ENCODE peak calls at places on chromosomes 13 and 19, in six cellular contexts. I is IMR-90, X is mesendoderm, C is neuronal stem cell, N is H9, R is H1. E is an unnamed sample.

GRCh38 chr19:14090509-14091085 is at the start of gene SAMD1:
- DNase-seq in N (peak), R (peak), I (peak), X (peak), C (peak), E (no peak)

GRCh38 chr19:49339364-49340068 is 4.3 kb downstream of the CD37 start:
- DNase-seq in X (peak), N (peak), C (peak), I (peak), R (peak), E (peak)

GRCh38 chr13:40613192-40613818 is 53.1 kb downstream of the FOXO1 start:
- DNase-seq in N (no peak), X (no peak), I (no peak), C (no peak), R (no peak), E (no peak)

GRCh38 chr13:99659234-99659633 is 158.0 kb downstream of the TM9SF2 start:
- DNase-seq in X (peak), R (no peak), C (no peak), N (no peak), I (no peak), E (no peak)

GRCh38 chr19:19171821-19172532 is 1.9 kb upstream of the MEF2B start:
- DNase-seq in C (no peak), I (peak), X (no peak), N (no peak), R (no peak), E (no peak)

GRCh38 chr19:18519962-18520847 is 1.7 kb downstream of the ELL start:
- DNase-seq in X (peak), R (peak), C (peak), I (peak), N (peak), E (peak)

GRCh38 chr19:8395621-8396082 is 5.5 kb downstream of the RAB11B start:
- DNase-seq in N (peak), C (no peak), R (no peak), I (no peak), X (no peak), E (no peak)

GRCh38 chr13:99051768-99052455 is 74.0 kb upstream of the DOCK9 start:
- DNase-seq in N (no peak), R (no peak), C (no peak), X (no peak), I (no peak), E (no peak)

GRCh38 chr13:66329988-66330429 is 900.1 kb downstream of the PCDH9 start:
- DNase-seq in N (no peak), X (no peak), I (peak), C (no peak), R (no peak), E (no peak)

GRCh38 chr13:89650226-89650625 is 1697.3 kb upstream of the MIR17HG start:
- DNase-seq in X (peak), I (no peak), N (no peak), C (no peak), R (no peak), E (no peak)

GRCh38 chr13:94236876-94237275 is 242.6 kb downstream of the DCT start:
- DNase-seq in C (no peak), X (no peak), R (no peak), I (no peak), N (no peak), E (no peak)

GRCh38 chr13:62278271-62278670 is 862.6 kb upstream of the PCDH20 start:
- DNase-seq in X (no peak), N (no peak), R (no peak), C (no peak), I (no peak), E (no peak)

GRCh38 chr19:30784850-30785459 is 412.8 kb downstream of the ZNF536 start:
- DNase-seq in C (peak), I (peak), X (peak), N (peak), R (peak), E (peak)

GRCh38 chr19:31289976-31290375 is 59.3 kb downstream of the TSHZ3 start:
- DNase-seq in C (no peak), I (no peak), N (no peak), X (no peak), R (no peak), E (no peak)

GRCh38 chr19:46289724-46290619 is 6.9 kb upstream of the HIF3A start:
- DNase-seq in R (no peak), N (no peak), X (no peak), C (no peak), I (no peak), E (no peak)
- H3K18ac ChIP-seq in R (no peak), N (peak), X (no peak), C (peak), I (no peak), E (no peak)

DNA sequence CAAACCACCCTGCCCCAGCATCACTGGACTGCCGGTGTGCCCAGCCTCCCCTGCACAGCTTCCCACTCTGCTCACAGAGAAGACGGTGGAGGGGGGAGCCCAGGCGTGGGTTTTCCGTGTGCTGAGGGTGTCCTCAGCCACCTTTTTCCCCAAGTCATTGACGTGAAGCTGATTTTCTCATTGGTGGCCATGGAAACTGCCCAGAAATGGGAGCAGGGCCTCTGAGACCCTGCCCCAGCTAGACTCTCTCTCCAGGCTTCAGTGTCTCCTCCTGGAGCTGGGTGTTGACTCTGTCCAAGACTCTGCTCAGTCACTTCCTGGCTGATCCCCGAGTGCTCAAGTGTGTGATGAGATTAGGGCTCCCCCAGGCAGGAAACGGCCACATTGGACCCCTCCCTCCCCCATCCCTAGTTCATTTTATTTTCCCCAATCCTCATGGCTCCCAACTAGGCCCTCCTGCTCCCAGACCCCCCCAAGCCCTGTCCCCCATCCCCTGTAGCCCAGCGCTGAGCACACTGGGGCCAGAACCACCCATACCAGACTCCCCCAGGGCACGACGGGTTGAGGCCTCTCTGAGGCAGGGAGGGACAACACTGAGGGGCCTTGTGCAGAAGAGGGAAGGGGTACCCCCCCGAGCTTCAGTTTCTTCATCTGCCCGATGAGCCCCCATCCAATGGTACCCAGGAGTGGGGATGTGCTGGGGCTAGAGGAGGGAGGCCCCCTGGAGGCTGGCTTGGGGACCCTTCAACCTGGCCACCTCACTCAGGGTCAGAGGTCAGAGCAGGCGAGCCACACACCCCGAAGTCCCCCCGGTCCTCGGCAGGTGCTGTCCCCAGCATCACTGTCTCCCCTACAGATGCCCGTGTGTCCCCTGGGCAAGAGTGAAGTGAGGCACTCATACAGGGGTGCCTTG is 1.2 kb upstream of the F2RL3 start:
- DNase-seq in C (no peak), X (no peak), I (no peak), R (no peak), N (no peak), E (no peak)
- H3K18ac ChIP-seq in C (peak), X (no peak), I (no peak), R (no peak), N (no peak), E (no peak)

GRCh38 chr13:29435125-29435911 is 160.2 kb downstream of the SLC7A1 start:
- DNase-seq in C (no peak), X (no peak), R (no peak), N (no peak), I (peak), E (no peak)
- H3K18ac ChIP-seq in C (no peak), X (no peak), R (no peak), N (no peak), I (peak), E (peak)

GRCh38 chr19:15717781-15718180 is 10.0 kb upstream of the OR10H2 start:
- DNase-seq in R (no peak), I (no peak), C (no peak), X (no peak), N (no peak), E (no peak)
- H3K18ac ChIP-seq in R (no peak), I (no peak), C (no peak), X (no peak), N (no peak), E (no peak)

DNA sequence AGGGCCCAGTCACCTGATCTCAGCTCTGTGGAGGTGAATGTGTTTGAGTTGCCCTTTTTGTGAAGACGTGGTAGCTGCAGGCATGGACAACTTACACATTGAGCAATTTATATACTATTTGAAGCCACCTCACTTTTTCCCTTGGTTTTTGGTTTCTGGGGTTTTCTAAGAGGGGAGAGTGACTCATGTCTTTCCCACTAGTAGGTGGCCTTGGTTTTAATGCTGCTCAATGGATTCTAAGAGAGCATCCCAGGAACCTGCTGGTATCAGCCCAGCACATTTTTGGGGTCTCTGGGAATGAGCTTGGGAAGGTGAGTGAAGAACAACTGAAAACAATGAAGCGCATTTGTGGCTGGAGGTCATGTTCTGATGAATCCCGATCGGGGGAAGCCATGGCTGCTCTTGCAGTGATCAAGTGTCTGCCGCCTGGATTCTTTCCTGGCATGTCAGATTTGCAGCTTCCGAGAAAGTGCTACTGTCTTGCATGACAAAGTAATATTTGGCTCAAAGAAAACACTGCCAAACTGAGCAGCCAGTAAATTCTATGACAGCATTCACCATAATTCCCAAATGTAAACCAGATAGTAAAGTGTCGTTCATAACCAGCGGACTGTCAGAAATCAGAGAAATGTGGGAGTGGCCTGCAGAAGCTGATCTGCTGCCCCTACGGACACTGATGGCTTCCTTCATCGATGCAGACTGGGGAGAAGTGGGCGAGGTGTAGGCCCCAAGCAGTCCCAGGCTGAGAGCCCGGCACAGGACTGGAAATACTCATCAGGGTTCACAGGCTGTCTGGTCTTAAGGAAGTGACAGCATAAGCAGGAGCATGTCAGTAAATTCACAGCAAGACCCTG is 98.7 kb downstream of the COL4A2 start:
- DNase-seq in N (no peak), I (peak), R (no peak), C (no peak), X (no peak), E (peak)
- H3K18ac ChIP-seq in N (no peak), I (peak), R (peak), C (peak), X (no peak), E (peak)

GRCh38 chr13:77113496-77113895 is 86.5 kb upstream of the FBXL3 start:
- DNase-seq in I (no peak), R (no peak), N (no peak), C (no peak), X (peak), E (no peak)
- H3K18ac ChIP-seq in I (no peak), R (no peak), N (no peak), C (no peak), X (no peak), E (no peak)

GRCh38 chr19:58552655-58553054 is 2.2 kb downstream of the CHMP2A start:
- DNase-seq in I (no peak), C (no peak), X (no peak), N (no peak), R (no peak), E (no peak)

GRCh38 chr19:58555369-58555885 is 522 bp upstream of the CHMP2A start:
- DNase-seq in N (no peak), X (no peak), R (no peak), I (no peak), C (no peak), E (no peak)

GRCh38 chr19:58551577-58552471 is 3.1 kb downstream of the CHMP2A start:
- DNase-seq in R (no peak), X (no peak), N (peak), I (no peak), C (no peak), E (no peak)

GRCh38 chr19:58554494-58555368 is at the start of gene CHMP2A:
- DNase-seq in X (peak), R (peak), C (peak), I (peak), N (peak), E (peak)

GRCh38 chr19:58553799-58554493 is 959 bp downstream of the CHMP2A start:
- DNase-seq in N (no peak), R (peak), I (no peak), X (no peak), C (no peak), E (no peak)
- H3K18ac ChIP-seq in N (peak), R (peak), I (no peak), X (no peak), C (no peak), E (peak)

GRCh38 chr19:39692166-39692565 is 12.1 kb upstream of the LGALS14 start:
- DNase-seq in X (no peak), C (no peak), N (no peak), R (no peak), I (no peak), E (no peak)
- H3K18ac ChIP-seq in X (no peak), C (no peak), N (no peak), R (no peak), I (no peak), E (no peak)

DNA sequence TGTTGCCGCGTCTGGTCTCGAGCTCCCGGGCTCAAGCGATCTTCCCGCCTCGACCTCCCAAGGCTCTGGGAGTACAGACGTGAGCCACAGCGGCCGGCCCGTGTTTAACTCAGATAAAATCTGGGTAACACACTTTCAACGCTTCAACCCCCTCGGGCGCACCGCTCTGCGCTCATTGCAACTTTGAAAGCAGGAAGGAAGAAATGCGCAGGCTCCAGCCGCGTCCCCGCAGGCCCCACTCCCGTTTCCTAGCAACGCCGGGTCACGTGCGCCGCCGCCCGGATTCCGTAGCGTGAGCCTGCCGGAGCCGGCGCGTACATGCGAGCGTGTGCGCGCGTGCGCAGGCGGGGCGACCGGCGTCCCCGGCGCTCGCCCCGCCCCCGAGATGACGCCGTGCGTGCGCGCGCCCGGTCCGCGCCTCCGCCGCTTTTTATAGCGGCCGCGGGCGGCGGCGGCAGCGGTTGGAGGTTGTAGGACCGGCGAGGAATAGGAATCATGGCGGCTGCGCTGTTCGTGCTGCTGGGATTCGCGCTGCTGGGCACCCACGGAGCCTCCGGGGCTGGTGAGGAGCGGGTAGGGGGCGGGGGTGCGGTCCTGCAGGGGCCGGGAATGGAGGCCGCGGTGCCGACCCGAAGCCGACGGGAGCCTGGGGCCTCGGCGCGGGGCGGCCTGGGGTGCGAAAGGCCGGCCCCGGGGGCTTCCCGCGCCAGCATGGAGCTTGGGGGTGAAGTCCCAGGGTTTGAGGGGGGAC is at the start of gene BSG:
- DNase-seq in R (peak), C (peak), X (peak), N (peak), I (peak), E (peak)
- H3K18ac ChIP-seq in R (peak), C (peak), X (peak), N (peak), I (peak), E (peak)

E was measured in trophoblast cell.